ENCODE peak calls at places on chromosomes 1 and 21, in four cellular contexts. D is uterus, X is fibroblast of lung, C is adipocyte. V is an unnamed sample.

GRCh38 chr1:218705911-218706893 is 361.1 kb downstream of the TGFB2 start:
- DNase-seq in D (peak; percentile 53), X (peak; percentile 100), C (peak; percentile 60), V (no peak)

GRCh38 chr1:179953974-179954493 is 576 bp upstream of the CEP350 start:
- DNase-seq in D (peak; percentile 59), X (no peak), C (no peak), V (no peak)

GRCh38 chr1:21764615-21765423 is 18.1 kb downstream of the USP48 start:
- DNase-seq in D (peak; percentile 43), X (peak; percentile 93), C (peak; percentile 96), V (peak; percentile 46)

GRCh38 chr21:34213959-34214358 is 140.6 kb downstream of the MRPS6 start:
- DNase-seq in D (no peak), X (no peak), C (no peak), V (no peak)

GRCh38 chr1:241007668-241008067 is 349.3 kb downstream of the RGS7 start:
- DNase-seq in D (no peak), X (no peak), C (no peak), V (no peak)

GRCh38 chr1:181737056-181737455 is 253.7 kb downstream of the CACNA1E start:
- DNase-seq in D (no peak), X (no peak), C (no peak), V (no peak)

GRCh38 chr1:220796530-220796929 is 9.8 kb downstream of the MTARC1 start:
- DNase-seq in D (no peak), X (no peak), C (no peak), V (no peak)

GRCh38 chr1:3641046-3641760 is 8.7 kb downstream of the WRAP73 start:
- DNase-seq in D (no peak), X (no peak), C (no peak), V (no peak)

GRCh38 chr1:226027861-226028260 is 28.7 kb upstream of the SDE2 start:
- DNase-seq in D (no peak), X (no peak), C (no peak), V (no peak)

GRCh38 chr1:162003825-162004205 is 19.9 kb downstream of the OLFML2B start:
- DNase-seq in D (no peak), X (peak; percentile 94), C (peak; percentile 88), V (no peak)

GRCh38 chr1:181397841-181398240 is 85.5 kb upstream of the CACNA1E start:
- DNase-seq in D (no peak), X (no peak), C (no peak), V (no peak)

GRCh38 chr1:92653605-92654381 is 131.1 kb downstream of the EVI5 start:
- DNase-seq in D (no peak), X (no peak), C (no peak), V (no peak)

GRCh38 chr1:61101461-61102440 is 19.4 kb downstream of the NFIA start:
- DNase-seq in D (no peak), X (no peak), C (peak; percentile 24), V (no peak)

GRCh38 chr1:173295995-173296394 is 88.9 kb upstream of the TNFSF4 start:
- DNase-seq in D (no peak), X (peak; percentile 57), C (peak; percentile 32), V (no peak)

GRCh38 chr1:193479187-193479586 is 292.8 kb upstream of the B3GALT2 start:
- DNase-seq in D (no peak), X (no peak), C (no peak), V (no peak)

GRCh38 chr1:108084866-108085477 is 115.2 kb downstream of the SLC25A24 start:
- DNase-seq in D (no peak), X (no peak), C (no peak), V (no peak)

GRCh38 chr1:226120398-226120797 is 57.9 kb downstream of the H3-3A start:
- DNase-seq in D (no peak), X (no peak), C (no peak), V (no peak)

GRCh38 chr1:58005212-58005611 is 541.3 kb downstream of the OMA1 start:
- DNase-seq in D (no peak), X (no peak), C (no peak), V (no peak)

GRCh38 chr21:35048183-35048601 is 910 bp downstream of the RUNX1 start:
- DNase-seq in D (no peak), X (peak; percentile 43), C (peak; percentile 58), V (no peak)

GRCh38 chr21:14956826-14957225 is 108.0 kb downstream of the NRIP1 start:
- DNase-seq in D (no peak), X (peak; percentile 87), C (peak; percentile 55), V (no peak)

GRCh38 chr21:14964658-14965057 is 100.1 kb downstream of the NRIP1 start:
- DNase-seq in D (no peak), X (no peak), C (no peak), V (no peak)

GRCh38 chr21:14957836-14958235 is 107.0 kb downstream of the NRIP1 start:
- DNase-seq in D (no peak), X (no peak), C (peak; percentile 29), V (no peak)

GRCh38 chr21:14959343-14959742 is 105.5 kb downstream of the NRIP1 start:
- DNase-seq in D (no peak), X (peak; percentile 48), C (no peak), V (no peak)

GRCh38 chr21:14962217-14962616 is 102.6 kb downstream of the NRIP1 start:
- DNase-seq in D (no peak), X (no peak), C (peak; percentile 54), V (no peak)
- H3K9me3 ChIP-seq in D (no peaks in the 10 kb centered on the region), X (no peaks in the 10 kb centered on the region), C (no peaks in the 10 kb centered on the region), V (no peaks in the 10 kb centered on the region)

GRCh38 chr1:207309775-207310273 is 11.7 kb upstream of the CD55 start:
- DNase-seq in D (peak; percentile 29), X (peak; percentile 90), C (peak; percentile 70), V (no peak)
- H3K4me3 ChIP-seq in D (no peak overlapping the region), X (no peak overlapping the region), C (peak overlapping the region; percentile 45), V (peak overlapping the region; percentile 57)

DNA sequence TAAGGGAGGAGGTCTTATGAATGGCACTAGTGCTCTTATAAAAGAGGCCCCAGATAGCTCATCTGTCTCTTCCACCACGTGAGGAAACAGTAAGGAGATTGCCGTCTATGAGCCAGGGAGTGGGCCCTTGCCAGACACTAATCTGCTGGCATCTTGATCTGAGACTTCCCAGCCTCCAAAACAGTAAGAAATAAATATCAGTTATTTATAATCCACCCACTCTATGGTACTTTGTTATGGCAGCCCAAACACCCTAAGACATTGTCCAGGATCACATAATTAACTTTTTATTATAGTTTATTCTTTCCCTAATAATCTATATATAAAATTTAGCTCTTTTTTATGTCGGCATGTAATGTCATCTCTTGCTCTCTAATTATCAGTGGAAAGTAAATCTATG is 144.0 kb upstream of the IRF2BP2 start:
- DNase-seq in D (no peak), X (no peak), C (no peak), V (no peak)
- H3K9me3 ChIP-seq in D (no peaks in the 10 kb centered on the region), X (no peaks in the 10 kb centered on the region), C (no peaks in the 10 kb centered on the region), V (no peaks in the 10 kb centered on the region)

DNA sequence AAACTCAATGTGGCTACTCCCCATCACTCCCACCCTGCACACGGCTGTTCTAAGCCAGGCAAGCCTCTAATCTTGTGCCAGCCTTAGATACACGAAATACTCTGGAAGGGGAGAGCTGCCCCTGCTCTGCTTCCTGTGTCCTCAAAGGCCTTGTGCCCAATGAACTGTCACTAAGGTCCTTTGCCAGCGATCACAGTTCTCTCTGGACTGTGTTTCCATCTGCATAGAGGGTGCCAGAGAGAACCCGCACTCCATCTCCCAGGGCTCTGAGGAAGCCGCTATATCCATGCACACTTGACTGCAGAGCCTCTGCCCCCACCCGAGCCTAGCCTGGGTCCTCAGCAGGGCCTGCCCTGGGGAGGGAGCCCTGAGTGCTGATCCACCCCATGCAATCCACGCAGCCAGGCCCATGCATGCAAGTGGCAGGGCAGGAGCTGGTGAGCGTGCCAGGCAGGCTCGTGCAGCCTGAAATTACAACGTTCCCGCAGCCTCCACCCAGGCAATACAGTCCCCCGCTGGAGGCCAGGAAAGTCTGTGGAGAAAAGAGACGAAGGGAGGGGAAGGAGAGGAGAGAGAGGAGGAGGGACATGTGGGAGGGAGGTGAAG is 30.6 kb upstream of the KIF21B start:
- DNase-seq in D (no peak), X (no peak), C (no peak), V (no peak)
- H3K4me3 ChIP-seq in D (no peak overlapping the region), X (no peak overlapping the region), C (no peak overlapping the region), V (no peak overlapping the region)

GRCh38 chr1:167913895-167914502 is at the start of gene ADCY10:
- DNase-seq in D (no peak), X (no peak), C (no peak), V (no peak)
- H3K9me3 ChIP-seq in D (no peaks in the 10 kb centered on the region), X (no peaks in the 10 kb centered on the region), C (peaks cover 8% of the 10 kb centered on the region), V (peaks cover 11% of the 10 kb centered on the region)

V was measured in left ventricle myocardium inferior.